ENCODE peak calls at places on chromosomes 11 and 22, in eight cellular contexts. S is kidney; X is activated CD4-positive, CD25-positive, alpha-beta regulatory T cell; M is colonic mucosa; O is GOT3; D is NCI-H1417; B is RCC 7860; A is head of caudate nucleus. V is an unnamed sample.

GRCh38 chr22:27100789-27101188 is 443.4 kb downstream of the MIAT start:
- DNase-seq in D (no peak), S (peak), B (peak), A (peak), M (no peak), X (no peak), O (no peak), V (no peak)

GRCh38 chr22:35766654-35767580 is 49.2 kb downstream of the APOL5 start:
- DNase-seq in A (no peak), X (no peak), B (no peak), S (no peak), O (no peak), M (no peak), D (no peak), V (no peak)

GRCh38 chr11:33000181-33000580 is 15.5 kb upstream of the DEPDC7 start:
- DNase-seq in S (no peak), M (no peak), X (no peak), B (no peak), O (no peak), A (no peak), D (no peak), V (no peak)

GRCh38 chr22:38953577-38954413 is 3.6 kb upstream of the APOBEC3A start:
- DNase-seq in X (peak), A (no peak), B (no peak), O (no peak), D (no peak), M (peak), S (peak), V (peak)

GRCh38 chr22:31753005-31753633 is 700 bp upstream of the DEPDC5 start:
- DNase-seq in X (no peak), M (peak), D (no peak), B (no peak), O (no peak), A (peak), S (peak), V (peak)

GRCh38 chr11:119445850-119446249 is 22.9 kb upstream of the THY1 start:
- DNase-seq in X (no peak), B (no peak), D (no peak), A (no peak), M (no peak), O (no peak), S (no peak), V (no peak)

GRCh38 chr11:76891285-76891684 is 30.6 kb downstream of the ACER3 start:
- DNase-seq in S (no peak), D (no peak), O (no peak), X (no peak), B (no peak), M (no peak), A (no peak), V (no peak)

GRCh38 chr11:10109836-10110235 is 184.2 kb downstream of the SBF2 start:
- DNase-seq in B (no peak), X (no peak), S (no peak), A (no peak), M (no peak), O (no peak), D (no peak), V (no peak)

GRCh38 chr11:100980156-100980555 is 149.5 kb downstream of the PGR start:
- DNase-seq in B (no peak), D (peak), O (no peak), X (no peak), M (no peak), S (no peak), A (no peak), V (no peak)

GRCh38 chr11:70225629-70226582 is 22.8 kb downstream of the FADD start:
- DNase-seq in D (no peak), A (peak), S (no peak), O (no peak), B (no peak), M (peak), X (no peak), V (no peak)

GRCh38 chr11:65489706-65490310 is 9.0 kb upstream of the MALAT1 start:
- DNase-seq in M (no peak), A (no peak), B (no peak), S (peak), D (no peak), X (no peak), O (no peak), V (no peak)

GRCh38 chr11:60100511-60100910 is 12.0 kb downstream of the MS4A2 start:
- DNase-seq in S (no peak), D (no peak), A (no peak), B (no peak), X (no peak), M (no peak), O (no peak), V (no peak)

GRCh38 chr11:74306440-74307175 is 4.8 kb downstream of the P4HA3 start:
- DNase-seq in S (no peak), D (no peak), O (no peak), X (no peak), B (no peak), M (no peak), A (no peak), V (no peak)